ENCODE peak calls at places on chromosomes 2 and 18, in five cellular contexts. T is HEK293T, C is GM12878, E is H1, D is NT2/D1. G is an unnamed sample.

GRCh38 chr2:220703279-220703678 is 868.8 kb downstream of the EPHA4 start:
- DNase-seq in C (no peak), T (no peak), E (no peak), D (peak), G (no peak)

GRCh38 chr18:13221821-13222220 is 3.3 kb downstream of the LDLRAD4 start:
- DNase-seq in C (no peak), T (no peak), D (no peak), E (no peak), G (no peak)

GRCh38 chr2:88054300-88055048 is 1.1 kb downstream of the KRCC1 start:
- DNase-seq in C (no peak), T (no peak), D (no peak), E (no peak), G (no peak)

GRCh38 chr2:16756831-16757644 is 91.4 kb upstream of the CYRIA start:
- DNase-seq in C (peak), T (peak), D (peak), E (peak), G (peak)

GRCh38 chr2:109385506-109385905 is 228.3 kb downstream of the SEPTIN10 start:
- DNase-seq in C (no peak), T (no peak), D (no peak), E (no peak), G (no peak)

GRCh38 chr2:189407161-189407943 is 33.9 kb upstream of the WDR75 start:
- DNase-seq in D (no peak), C (no peak), E (no peak), T (no peak), G (no peak)

GRCh38 chr2:219277703-219278654 is 1.2 kb upstream of the DNAJB2 start:
- DNase-seq in C (peak), E (peak), D (no peak), T (peak), G (peak)

GRCh38 chr2:120052597-120052996 is 39.7 kb downstream of the EPB41L5 start:
- DNase-seq in T (no peak), C (no peak), E (no peak), D (no peak), G (no peak)

GRCh38 chr2:195563857-195564512 is 93.0 kb upstream of the SLC39A10 start:
- DNase-seq in E (no peak), C (no peak), T (no peak), D (no peak), G (no peak)

GRCh38 chr2:239321596-239322413 is 79.0 kb downstream of the HDAC4 start:
- DNase-seq in C (no peak), E (peak), T (no peak), D (no peak), G (no peak)

GRCh38 chr18:6482198-6482977 is 67.7 kb upstream of the L3MBTL4 start:
- DNase-seq in C (no peak), E (peak), T (peak), D (peak), G (peak)

GRCh38 chr18:49697757-49698595 is 115.4 kb downstream of the ACAA2 start:
- DNase-seq in C (no peak), E (no peak), T (no peak), D (peak), G (no peak)

GRCh38 chr2:236613607-236614006 is 44.0 kb downstream of the ACKR3 start:
- DNase-seq in D (no peak), T (no peak), C (no peak), E (no peak), G (no peak)

GRCh38 chr2:223901311-223901710 is 43.8 kb downstream of the WDFY1 start:
- DNase-seq in E (no peak), D (no peak), T (no peak), C (no peak), G (no peak)

GRCh38 chr2:223941579-223942277 is 3.4 kb downstream of the WDFY1 start:
- DNase-seq in E (no peak), C (peak), D (no peak), T (no peak), G (no peak)

GRCh38 chr2:18742382-18742781 is 153.0 kb upstream of the NT5C1B start:
- DNase-seq in E (no peak), D (no peak), T (no peak), C (no peak), G (no peak)

GRCh38 chr18:5068856-5069255 is 128.2 kb downstream of the AKAIN1 start:
- DNase-seq in E (no peak), T (no peak), C (no peak), D (no peak), G (no peak)
- TF ChIP-seq SUZ12 in E (no peak), T (no peak), C (no peak), D (no peak), G (no peak)

GRCh38 chr18:41842886-41843285 is 112.1 kb upstream of the PIK3C3 start:
- DNase-seq in C (no peak), E (no peak), D (no peak), T (no peak), G (no peak)
- TF ChIP-seq SUZ12 in C (no peak), E (no peak), D (no peak), T (no peak), G (no peak)

GRCh38 chr18:44946529-44947113 is 265.9 kb downstream of the SETBP1 start:
- DNase-seq in E (no peak), T (peak), C (no peak), D (no peak), G (no peak)

GRCh38 chr18:44942073-44942472 is 261.4 kb downstream of the SETBP1 start:
- DNase-seq in E (no peak), C (no peak), D (no peak), T (no peak), G (no peak)

GRCh38 chr18:44945847-44946490 is 265.3 kb downstream of the SETBP1 start:
- DNase-seq in E (no peak), T (no peak), D (peak), C (no peak), G (no peak)

GRCh38 chr18:44941519-44941918 is 260.8 kb downstream of the SETBP1 start:
- DNase-seq in D (no peak), T (no peak), E (no peak), C (no peak), G (no peak)

GRCh38 chr18:44943201-44943881 is 262.7 kb downstream of the SETBP1 start:
- DNase-seq in C (no peak), T (no peak), E (peak), D (peak), G (no peak)
- TF ChIP-seq SUZ12 in C (no peak), T (no peak), E (no peak), D (no peak), G (no peak)

GRCh38 chr18:55228707-55229106 is 269.4 kb upstream of the CCDC68 start:
- DNase-seq in T (no peak), E (no peak), C (no peak), D (no peak), G (no peak)

GRCh38 chr18:55224086-55224625 is 264.9 kb upstream of the CCDC68 start:
- DNase-seq in C (no peak), T (no peak), D (no peak), E (no peak), G (no peak)

GRCh38 chr18:55232506-55232905 is 273.2 kb upstream of the CCDC68 start:
- DNase-seq in C (no peak), T (no peak), E (no peak), D (no peak), G (no peak)

GRCh38 chr18:55229682-55230081 is 270.4 kb upstream of the CCDC68 start:
- DNase-seq in C (no peak), E (no peak), D (no peak), T (no peak), G (no peak)

DNA sequence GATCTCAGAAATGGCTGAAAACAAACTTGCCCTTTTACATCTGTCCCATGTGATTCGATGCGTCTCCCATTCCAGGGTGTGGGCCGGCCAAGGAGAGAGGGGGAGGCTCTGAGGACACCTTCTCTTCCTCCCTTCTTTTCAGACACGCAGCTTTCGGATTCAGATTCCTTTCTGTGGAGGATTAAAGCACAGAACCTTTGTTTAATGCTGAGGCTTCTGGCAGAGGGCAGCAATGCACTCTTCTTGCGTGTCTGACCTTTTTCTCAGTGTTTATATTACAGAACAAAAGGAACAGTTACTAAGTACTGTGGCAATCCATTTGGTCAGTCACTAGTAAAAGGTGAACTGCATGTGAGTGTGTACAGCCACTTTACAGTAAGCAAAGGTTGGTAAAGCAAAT is 268.9 kb upstream of the CCDC68 start:
- DNase-seq in E (no peak), D (peak), C (no peak), T (no peak), G (no peak)
- TF ChIP-seq SUZ12 in E (no peak), D (no peak), C (no peak), T (no peak), G (no peak)

GRCh38 chr2:235170536-235171510 is 219.0 kb downstream of the SH3BP4 start:
- DNase-seq in T (peak), E (no peak), D (peak), C (no peak), G (no peak)
- TF ChIP-seq SUZ12 in T (no peak), E (no peak), D (no peak), C (no peak), G (no peak)